ENCODE peak calls at places on chromosome 2, in seven cellular contexts. One of them, this sample, is unnamed.

GRCh38 chr2:51995293-51995692 is 963.4 kb upstream of the NRXN1 start:
- DNase-seq in ovary: no peak
- DNase-seq in heart left ventricle: no peak
- DNase-seq in effector memory CD4-positive, alpha-beta T cell: no peak
- DNase-seq in neuronal stem cell: no peak
- DNase-seq in adipocyte: peak; percentile 78
- DNase-seq in aorta: no peak
- DNase-seq in this sample: no peak

GRCh38 chr2:238203104-238203972 is at the start of gene ILKAP:
- DNase-seq in neuronal stem cell: peak; percentile 75
- DNase-seq in effector memory CD4-positive, alpha-beta T cell: peak; percentile 88
- DNase-seq in ovary: peak; percentile 86
- DNase-seq in heart left ventricle: peak; percentile 94
- DNase-seq in aorta: peak; percentile 96
- DNase-seq in adipocyte: peak; percentile 95
- DNase-seq in this sample: peak; percentile 87

GRCh38 chr2:109660046-109660860 is 46.1 kb downstream of the SOWAHC start:
- DNase-seq in aorta: no peak
- DNase-seq in neuronal stem cell: no peak
- DNase-seq in heart left ventricle: no peak
- DNase-seq in effector memory CD4-positive, alpha-beta T cell: no peak
- DNase-seq in ovary: no peak
- DNase-seq in adipocyte: no peak
- DNase-seq in this sample: no peak

GRCh38 chr2:232655392-232655791 is 22.0 kb downstream of the EFHD1 start:
- DNase-seq in heart left ventricle: no peak
- DNase-seq in adipocyte: no peak
- DNase-seq in ovary: no peak
- DNase-seq in aorta: no peak
- DNase-seq in neuronal stem cell: no peak
- DNase-seq in effector memory CD4-positive, alpha-beta T cell: no peak
- DNase-seq in this sample: no peak

GRCh38 chr2:240502059-240502429 is 55.7 kb downstream of the ANKMY1 start:
- DNase-seq in ovary: no peak
- DNase-seq in heart left ventricle: no peak
- DNase-seq in neuronal stem cell: no peak
- DNase-seq in effector memory CD4-positive, alpha-beta T cell: no peak
- DNase-seq in aorta: peak; percentile 44
- DNase-seq in adipocyte: no peak
- DNase-seq in this sample: no peak

GRCh38 chr2:48586433-48586832 is 31.2 kb upstream of the GTF2A1L start:
- DNase-seq in effector memory CD4-positive, alpha-beta T cell: no peak
- DNase-seq in ovary: no peak
- DNase-seq in neuronal stem cell: no peak
- DNase-seq in adipocyte: no peak
- DNase-seq in heart left ventricle: no peak
- DNase-seq in aorta: no peak
- DNase-seq in this sample: no peak

GRCh38 chr2:237631029-237631785 is 3.8 kb downstream of the LRRFIP1 start:
- DNase-seq in neuronal stem cell: no peak
- DNase-seq in aorta: peak; percentile 85
- DNase-seq in heart left ventricle: peak; percentile 26
- DNase-seq in adipocyte: no peak
- DNase-seq in effector memory CD4-positive, alpha-beta T cell: no peak
- DNase-seq in ovary: no peak
- DNase-seq in this sample: no peak

GRCh38 chr2:58667137-58667774 is 426.1 kb upstream of the FANCL start:
- DNase-seq in ovary: no peak
- DNase-seq in neuronal stem cell: no peak
- DNase-seq in adipocyte: no peak
- DNase-seq in heart left ventricle: no peak
- DNase-seq in effector memory CD4-positive, alpha-beta T cell: no peak
- DNase-seq in aorta: no peak
- DNase-seq in this sample: no peak

GRCh38 chr2:44324971-44325426 is 36.3 kb downstream of the PREPL start:
- DNase-seq in ovary: no peak
- DNase-seq in effector memory CD4-positive, alpha-beta T cell: no peak
- DNase-seq in adipocyte: peak; percentile 69
- DNase-seq in aorta: no peak
- DNase-seq in neuronal stem cell: no peak
- DNase-seq in heart left ventricle: peak; percentile 35
- DNase-seq in this sample: no peak

GRCh38 chr2:55277310-55277709 is 8.3 kb upstream of the MTIF2 start:
- DNase-seq in aorta: no peak
- DNase-seq in heart left ventricle: no peak
- DNase-seq in ovary: no peak
- DNase-seq in neuronal stem cell: no peak
- DNase-seq in effector memory CD4-positive, alpha-beta T cell: no peak
- DNase-seq in adipocyte: no peak
- DNase-seq in this sample: no peak

GRCh38 chr2:197804758-197805597 is 585 bp downstream of the PLCL1 start:
- DNase-seq in effector memory CD4-positive, alpha-beta T cell: no peak
- DNase-seq in adipocyte: peak; percentile 66
- DNase-seq in heart left ventricle: peak; percentile 51
- DNase-seq in neuronal stem cell: peak; percentile 32
- DNase-seq in aorta: peak; percentile 77
- DNase-seq in ovary: peak; percentile 28
- DNase-seq in this sample: peak; percentile 55

GRCh38 chr2:76154981-76155380 is 444.3 kb upstream of the GCFC2 start:
- DNase-seq in ovary: no peak
- DNase-seq in aorta: no peak
- DNase-seq in neuronal stem cell: no peak
- DNase-seq in adipocyte: no peak
- DNase-seq in effector memory CD4-positive, alpha-beta T cell: no peak
- DNase-seq in heart left ventricle: no peak
- DNase-seq in this sample: no peak
- H3K36me3 ChIP-seq in ovary: no peaks in the 10 kb centered on the region
- H3K36me3 ChIP-seq in aorta: no peaks in the 10 kb centered on the region
- H3K36me3 ChIP-seq in neuronal stem cell: no peaks in the 10 kb centered on the region
- H3K36me3 ChIP-seq in adipocyte: no peaks in the 10 kb centered on the region
- H3K36me3 ChIP-seq in effector memory CD4-positive, alpha-beta T cell: no peaks in the 10 kb centered on the region
- H3K36me3 ChIP-seq in heart left ventricle: no peaks in the 10 kb centered on the region
- H3K36me3 ChIP-seq in this sample: no peaks in the 10 kb centered on the region

DNA sequence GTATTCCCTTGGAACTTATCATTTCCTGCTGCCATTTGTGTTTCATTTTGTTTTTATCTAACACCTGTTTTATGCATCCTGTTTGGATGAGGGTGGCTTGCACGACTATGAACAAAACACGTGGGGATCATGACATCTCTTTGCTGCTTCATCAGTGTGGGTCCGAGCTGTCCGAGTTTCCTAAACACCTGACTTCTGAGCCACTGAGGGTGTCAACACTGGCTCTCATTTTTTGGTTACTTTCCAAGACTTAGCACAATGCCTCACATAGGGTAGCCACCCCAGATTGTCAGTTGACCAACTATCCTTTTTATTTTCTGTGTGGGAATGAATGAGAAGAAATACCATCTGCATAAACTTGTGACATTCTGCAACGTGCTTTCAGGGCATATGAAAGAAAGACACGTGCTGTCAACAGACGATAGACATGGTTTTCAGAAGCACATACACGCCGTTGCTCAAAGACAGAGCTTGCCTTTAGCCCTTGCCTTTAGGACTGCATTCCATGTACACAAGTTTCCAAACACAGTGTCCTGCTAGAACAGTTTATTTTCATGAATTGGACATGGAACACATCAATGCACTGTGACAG is 166.7 kb downstream of the MYT1L start:
- DNase-seq in neuronal stem cell: no peak
- DNase-seq in heart left ventricle: no peak
- DNase-seq in aorta: no peak
- DNase-seq in ovary: no peak
- DNase-seq in adipocyte: no peak
- DNase-seq in effector memory CD4-positive, alpha-beta T cell: no peak
- DNase-seq in this sample: no peak
- H3K4me1 ChIP-seq in neuronal stem cell: no peaks in the 10 kb centered on the region
- H3K4me1 ChIP-seq in heart left ventricle: no peaks in the 10 kb centered on the region
- H3K4me1 ChIP-seq in aorta: no peaks in the 10 kb centered on the region
- H3K4me1 ChIP-seq in ovary: no peaks in the 10 kb centered on the region
- H3K4me1 ChIP-seq in adipocyte: no peaks in the 10 kb centered on the region
- H3K4me1 ChIP-seq in effector memory CD4-positive, alpha-beta T cell: no peaks in the 10 kb centered on the region
- H3K4me1 ChIP-seq in this sample: no peaks in the 10 kb centered on the region

GRCh38 chr2:111118455-111119003 is 2.2 kb upstream of the BCL2L11 start:
- DNase-seq in aorta: no peak
- DNase-seq in ovary: no peak
- DNase-seq in heart left ventricle: peak; percentile 50
- DNase-seq in effector memory CD4-positive, alpha-beta T cell: no peak
- DNase-seq in neuronal stem cell: peak; percentile 17
- DNase-seq in adipocyte: no peak
- DNase-seq in this sample: no peak
- H3K4me3 ChIP-seq in aorta: no peak overlapping the region
- H3K4me3 ChIP-seq in ovary: no peak overlapping the region
- H3K4me3 ChIP-seq in heart left ventricle: peak overlapping the region; percentile 7
- H3K4me3 ChIP-seq in effector memory CD4-positive, alpha-beta T cell: peak overlapping the region; percentile 74
- H3K4me3 ChIP-seq in neuronal stem cell: peak overlapping the region; percentile 70
- H3K4me3 ChIP-seq in adipocyte: peak overlapping the region; percentile 72
- H3K4me3 ChIP-seq in this sample: peak overlapping the region; percentile 68

GRCh38 chr2:9428965-9429577 is 5.6 kb downstream of the CPSF3 start:
- DNase-seq in neuronal stem cell: no peak
- DNase-seq in aorta: no peak
- DNase-seq in heart left ventricle: no peak
- DNase-seq in effector memory CD4-positive, alpha-beta T cell: no peak
- DNase-seq in ovary: no peak
- DNase-seq in adipocyte: no peak
- DNase-seq in this sample: no peak
- H3K36me3 ChIP-seq in neuronal stem cell: peaks cover 17% of the 10 kb centered on the region
- H3K36me3 ChIP-seq in aorta: no peaks in the 10 kb centered on the region
- H3K36me3 ChIP-seq in heart left ventricle: peaks cover 54% of the 10 kb centered on the region
- H3K36me3 ChIP-seq in effector memory CD4-positive, alpha-beta T cell: peaks cover 29% of the 10 kb centered on the region
- H3K36me3 ChIP-seq in ovary: no peaks in the 10 kb centered on the region
- H3K36me3 ChIP-seq in adipocyte: peaks cover 45% of the 10 kb centered on the region
- H3K36me3 ChIP-seq in this sample: peaks cover 49% of the 10 kb centered on the region

GRCh38 chr2:185316383-185316782 is 422.2 kb upstream of the FSIP2 start:
- DNase-seq in effector memory CD4-positive, alpha-beta T cell: no peak
- DNase-seq in ovary: no peak
- DNase-seq in heart left ventricle: no peak
- DNase-seq in neuronal stem cell: no peak
- DNase-seq in aorta: no peak
- DNase-seq in adipocyte: no peak
- DNase-seq in this sample: peak; percentile 5
- H3K4me1 ChIP-seq in effector memory CD4-positive, alpha-beta T cell: no peaks in the 10 kb centered on the region
- H3K4me1 ChIP-seq in ovary: no peaks in the 10 kb centered on the region
- H3K4me1 ChIP-seq in heart left ventricle: no peaks in the 10 kb centered on the region
- H3K4me1 ChIP-seq in neuronal stem cell: no peaks in the 10 kb centered on the region
- H3K4me1 ChIP-seq in aorta: no peaks in the 10 kb centered on the region
- H3K4me1 ChIP-seq in adipocyte: no peaks in the 10 kb centered on the region
- H3K4me1 ChIP-seq in this sample: no peaks in the 10 kb centered on the region

GRCh38 chr2:181589779-181590178 is 67.1 kb downstream of the CERKL start:
- DNase-seq in ovary: no peak
- DNase-seq in neuronal stem cell: no peak
- DNase-seq in heart left ventricle: no peak
- DNase-seq in aorta: no peak
- DNase-seq in effector memory CD4-positive, alpha-beta T cell: no peak
- DNase-seq in adipocyte: no peak
- DNase-seq in this sample: no peak

GRCh38 chr2:181588546-181588945 is 68.4 kb downstream of the CERKL start:
- DNase-seq in effector memory CD4-positive, alpha-beta T cell: no peak
- DNase-seq in ovary: no peak
- DNase-seq in neuronal stem cell: no peak
- DNase-seq in heart left ventricle: no peak
- DNase-seq in adipocyte: no peak
- DNase-seq in aorta: no peak
- DNase-seq in this sample: no peak

GRCh38 chr2:181596556-181596955 is 60.3 kb downstream of the CERKL start:
- DNase-seq in ovary: no peak
- DNase-seq in adipocyte: no peak
- DNase-seq in aorta: no peak
- DNase-seq in effector memory CD4-positive, alpha-beta T cell: no peak
- DNase-seq in neuronal stem cell: no peak
- DNase-seq in heart left ventricle: no peak
- DNase-seq in this sample: no peak

DNA sequence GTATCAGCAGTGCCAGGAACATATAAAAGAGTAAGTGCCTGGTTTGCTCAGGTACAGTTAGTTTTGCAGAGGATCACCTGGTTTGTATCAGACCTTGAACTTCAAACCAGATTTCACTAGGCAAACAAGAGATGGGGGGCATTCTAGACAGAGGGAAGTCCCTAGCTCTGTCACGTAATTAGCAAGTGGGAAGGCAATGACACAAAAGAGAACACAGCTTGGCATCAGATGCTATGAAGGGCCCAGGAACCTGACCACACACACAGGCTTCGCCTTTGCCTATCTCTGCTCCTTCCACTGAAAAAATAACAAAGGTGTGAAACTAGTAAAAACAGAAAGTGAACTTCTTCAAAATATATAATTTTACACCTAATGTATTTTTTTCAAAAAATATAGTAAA is 62.6 kb downstream of the CERKL start:
- DNase-seq in effector memory CD4-positive, alpha-beta T cell: no peak
- DNase-seq in aorta: no peak
- DNase-seq in ovary: no peak
- DNase-seq in neuronal stem cell: no peak
- DNase-seq in heart left ventricle: no peak
- DNase-seq in adipocyte: no peak
- DNase-seq in this sample: no peak
- H3K4me3 ChIP-seq in effector memory CD4-positive, alpha-beta T cell: no peak overlapping the region
- H3K4me3 ChIP-seq in aorta: no peak overlapping the region
- H3K4me3 ChIP-seq in ovary: no peak overlapping the region
- H3K4me3 ChIP-seq in neuronal stem cell: no peak overlapping the region
- H3K4me3 ChIP-seq in heart left ventricle: no peak overlapping the region
- H3K4me3 ChIP-seq in adipocyte: no peak overlapping the region
- H3K4me3 ChIP-seq in this sample: no peak overlapping the region

GRCh38 chr2:172540421-172540820 is 15.5 kb upstream of the PDK1 start:
- DNase-seq in heart left ventricle: no peak
- DNase-seq in aorta: no peak
- DNase-seq in effector memory CD4-positive, alpha-beta T cell: no peak
- DNase-seq in adipocyte: peak; percentile 41
- DNase-seq in ovary: no peak
- DNase-seq in neuronal stem cell: no peak
- DNase-seq in this sample: no peak
- H3K36me3 ChIP-seq in heart left ventricle: no peaks in the 10 kb centered on the region
- H3K36me3 ChIP-seq in aorta: no peaks in the 10 kb centered on the region
- H3K36me3 ChIP-seq in effector memory CD4-positive, alpha-beta T cell: no peaks in the 10 kb centered on the region
- H3K36me3 ChIP-seq in adipocyte: no peaks in the 10 kb centered on the region
- H3K36me3 ChIP-seq in ovary: no peaks in the 10 kb centered on the region
- H3K36me3 ChIP-seq in neuronal stem cell: no peaks in the 10 kb centered on the region
- H3K36me3 ChIP-seq in this sample: no peaks in the 10 kb centered on the region

DNA sequence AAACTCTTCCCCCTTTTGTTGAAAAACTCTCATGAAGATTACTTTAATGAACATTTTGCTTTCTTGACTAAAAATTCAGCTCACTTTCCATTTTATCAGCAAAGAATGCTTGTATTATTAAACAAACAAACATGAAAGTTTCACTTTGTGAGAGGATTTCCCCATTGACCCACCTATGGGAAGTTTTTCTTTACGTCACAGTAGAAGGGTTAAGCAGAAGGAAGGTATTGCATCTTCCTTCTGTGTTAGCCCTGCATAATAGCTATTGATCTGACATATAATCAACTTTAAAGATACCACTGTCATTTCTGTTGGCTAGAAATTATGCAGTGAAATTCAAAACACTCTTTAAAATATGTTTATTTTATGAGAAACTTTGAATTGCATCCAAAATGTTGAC is 566.5 kb downstream of the ZEB2 start:
- DNase-seq in ovary: no peak
- DNase-seq in effector memory CD4-positive, alpha-beta T cell: no peak
- DNase-seq in heart left ventricle: no peak
- DNase-seq in neuronal stem cell: no peak
- DNase-seq in aorta: no peak
- DNase-seq in adipocyte: no peak
- DNase-seq in this sample: no peak
- H3K4me1 ChIP-seq in ovary: peaks cover 4% of the 10 kb centered on the region
- H3K4me1 ChIP-seq in effector memory CD4-positive, alpha-beta T cell: no peaks in the 10 kb centered on the region
- H3K4me1 ChIP-seq in heart left ventricle: peaks cover 19% of the 10 kb centered on the region
- H3K4me1 ChIP-seq in neuronal stem cell: no peaks in the 10 kb centered on the region
- H3K4me1 ChIP-seq in aorta: no peaks in the 10 kb centered on the region
- H3K4me1 ChIP-seq in adipocyte: peaks cover 38% of the 10 kb centered on the region
- H3K4me1 ChIP-seq in this sample: no peaks in the 10 kb centered on the region

This sample was measured in CD4-positive, CD25-positive, alpha-beta regulatory T cell.